ENCODE peak calls at places on chromosomes 1 and 21, in four cellular contexts. K is K562, D is WTC11, P is HepG2. Y is an unnamed sample.

GRCh38 chr1:85091647-85092295 is 43.5 kb upstream of the MCOLN3 start:
- DNase-seq in K (no peak), D (no peak), P (no peak), Y (no peak)

GRCh38 chr1:212488436-212489283 is 55.9 kb downstream of the NENF start:
- DNase-seq in P (peak), K (no peak), D (no peak), Y (no peak)

GRCh38 chr21:32748529-32748928 is 20.7 kb upstream of the SYNJ1 start:
- DNase-seq in D (no peak), K (no peak), P (peak), Y (no peak)

GRCh38 chr1:79874289-79874688 is 867.8 kb upstream of the ADGRL4 start:
- DNase-seq in D (no peak), K (no peak), P (no peak), Y (no peak)

GRCh38 chr1:12112711-12113161 is 49.6 kb downstream of the TNFRSF8 start:
- DNase-seq in P (no peak), K (no peak), D (no peak), Y (no peak)

GRCh38 chr1:178541829-178542553 is 29.1 kb downstream of the TEX35 start:
- DNase-seq in D (peak), K (peak), P (peak), Y (peak)

GRCh38 chr1:15803380-15803779 is 4.1 kb downstream of the UQCRHL start:
- DNase-seq in K (peak), D (peak), P (peak), Y (peak)

GRCh38 chr21:17818158-17819113 is 720 bp downstream of the C21orf91 start:
- DNase-seq in K (no peak), P (peak), D (peak), Y (peak)

GRCh38 chr1:200108659-200109058 is 81.1 kb downstream of the NR5A2 start:
- DNase-seq in K (no peak), D (no peak), P (no peak), Y (no peak)

GRCh38 chr1:200367841-200368534 is 41.8 kb downstream of the ZNF281 start:
- DNase-seq in D (no peak), K (no peak), P (no peak), Y (no peak)

GRCh38 chr1:5514519-5515183 is 477.6 kb downstream of the NPHP4 start:
- DNase-seq in D (peak), P (peak), K (peak), Y (peak)

GRCh38 chr21:35342440-35342839 is 293.3 kb upstream of the RUNX1 start:
- DNase-seq in D (no peak), P (no peak), K (no peak), Y (no peak)

GRCh38 chr1:161082996-161083742 is 6.2 kb downstream of the NECTIN4 start:
- DNase-seq in P (peak), D (no peak), K (peak), Y (peak)

GRCh38 chr1:117527566-117528102 is 78.2 kb upstream of the TENT5C start:
- DNase-seq in P (no peak), K (no peak), D (no peak), Y (no peak)

GRCh38 chr21:33685613-33686197 is 43.4 kb downstream of the ITSN1 start:
- DNase-seq in D (no peak), P (peak), K (no peak), Y (no peak)

GRCh38 chr1:45334308-45335245 is 5.4 kb upstream of the TOE1 start:
- DNase-seq in P (no peak), D (peak), K (no peak), Y (no peak)

GRCh38 chr1:12424150-12424549 is 193.9 kb downstream of the DHRS3 start:
- DNase-seq in D (no peak), K (no peak), P (no peak), Y (no peak)

GRCh38 chr1:116066868-116067563 is 44.2 kb upstream of the MAB21L3 start:
- DNase-seq in K (no peak), P (no peak), D (no peak), Y (no peak)

GRCh38 chr1:202966006-202966904 is 802 bp downstream of the CYB5R1 start:
- DNase-seq in P (no peak), D (no peak), K (no peak), Y (no peak)

GRCh38 chr1:36576118-36576517 is 93.4 kb upstream of the CSF3R start:
- DNase-seq in D (peak), K (peak), P (peak), Y (peak)

GRCh38 chr21:20617130-20617529 is 381.1 kb upstream of the NCAM2 start:
- DNase-seq in K (no peak), D (no peak), P (no peak), Y (no peak)

GRCh38 chr1:3759800-3760199 is 7.5 kb downstream of the CCDC27 start:
- DNase-seq in K (no peak), P (no peak), D (no peak), Y (no peak)

GRCh38 chr1:16615253-16616252 is 2.2 kb upstream of the NBPF1 start:
- DNase-seq in D (peak), K (peak), P (no peak), Y (no peak)

GRCh38 chr1:228016181-228016510 is 9.3 kb downstream of the WNT3A start:
- DNase-seq in K (no peak), D (no peak), P (no peak), Y (no peak)

DNA sequence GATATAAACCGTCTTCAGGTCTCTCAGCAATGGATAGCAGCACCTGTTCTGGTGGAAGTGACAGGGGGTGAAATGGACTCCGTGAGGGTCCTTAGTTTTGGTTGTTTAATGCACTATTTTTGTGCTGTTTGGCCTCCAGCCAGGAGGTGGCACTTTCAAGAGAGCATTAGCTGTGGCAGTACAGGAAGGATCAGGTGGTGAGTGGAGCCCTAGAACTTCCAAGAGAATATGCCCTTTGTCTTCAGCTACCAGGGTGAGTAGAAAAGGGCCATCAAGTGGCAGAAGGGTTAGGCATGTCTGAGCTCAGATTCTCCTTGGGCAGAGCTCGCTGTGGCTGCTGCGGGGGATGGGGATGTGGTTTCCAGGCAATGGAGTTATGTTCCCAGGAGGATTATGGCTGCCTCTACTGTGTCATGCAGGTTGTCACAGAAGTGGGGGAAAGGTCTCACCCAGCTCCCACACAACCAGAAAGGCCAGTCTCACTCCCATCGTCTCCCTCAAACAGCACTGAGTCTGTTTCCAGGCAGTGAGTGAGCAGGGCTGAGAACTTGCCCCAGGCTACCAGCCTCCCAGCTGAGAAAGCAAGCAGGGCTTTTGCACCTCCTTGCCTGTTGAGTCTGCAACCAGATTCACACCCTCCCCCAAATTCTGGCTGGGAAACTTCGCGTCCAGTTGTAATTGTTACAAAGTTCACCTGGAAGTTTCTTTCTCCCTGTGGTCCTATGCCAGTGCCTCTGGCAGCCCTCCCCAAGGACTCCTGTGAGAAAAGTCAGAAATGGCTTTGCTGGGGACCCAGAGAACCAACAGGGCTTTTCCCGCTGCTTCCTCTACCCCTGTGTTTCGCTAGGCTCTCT is 39.1 kb upstream of the TTLL7 start:
- DNase-seq in K (no peak), D (no peak), P (peak), Y (no peak)
- TF ChIP-seq ELF4 in K (no peak), D (no peak), P (no peak), Y (no peak)

DNA sequence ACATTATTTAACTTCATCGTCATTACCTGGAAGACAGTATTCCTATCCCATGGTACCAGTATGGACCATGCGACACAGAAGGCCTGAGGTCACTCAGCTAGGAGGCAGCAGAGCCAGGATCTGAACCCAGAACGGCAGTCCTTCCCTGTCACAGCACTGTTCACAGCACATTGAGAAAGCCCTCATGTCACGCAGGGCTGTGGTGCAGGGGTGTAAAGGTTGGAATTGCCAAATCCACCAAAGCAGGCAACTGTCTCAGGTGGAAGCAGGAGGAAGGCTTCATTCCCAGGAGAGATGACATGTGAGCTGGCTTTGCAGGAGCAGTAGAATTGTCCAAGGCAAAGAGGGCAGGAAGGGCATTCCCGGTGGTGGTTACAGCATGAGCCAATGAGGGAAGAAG is 9.9 kb upstream of the TTC22 start:
- DNase-seq in K (no peak), P (no peak), D (no peak), Y (no peak)
- TF ChIP-seq ELF4 in K (no peak), P (no peak), D (no peak), Y (no peak)

DNA sequence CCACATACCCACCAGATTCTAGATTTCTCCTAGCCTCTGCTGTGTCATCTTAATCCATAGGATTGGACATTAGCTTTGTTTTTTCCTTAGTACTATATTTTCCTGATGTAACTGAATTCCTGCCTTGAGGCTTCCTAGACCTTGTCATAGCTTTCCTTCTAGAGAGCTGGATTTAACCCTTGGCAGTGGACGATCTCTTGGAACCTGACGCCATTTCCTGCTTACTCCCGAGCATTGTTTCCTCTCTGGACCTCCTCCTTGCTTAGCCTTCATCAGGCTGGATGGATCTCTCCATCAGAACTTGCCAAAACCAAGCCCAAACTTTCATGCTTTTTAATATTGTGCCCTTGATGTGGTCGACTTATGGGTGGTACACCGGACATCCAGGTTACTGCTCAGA is 1.5 kb downstream of the APOBEC4 start:
- DNase-seq in D (no peak), K (no peak), P (no peak), Y (no peak)
- TF ChIP-seq ELF4 in D (no peak), K (no peak), P (no peak), Y (no peak)

GRCh38 chr1:231499148-231499763 is 29.2 kb upstream of the TSNAX start:
- DNase-seq in K (no peak), D (no peak), P (no peak), Y (no peak)
- TF ChIP-seq ELF4 in K (no peak), D (no peak), P (no peak), Y (no peak)

GRCh38 chr1:112546076-112546475 is 37.3 kb downstream of the WNT2B start:
- DNase-seq in K (no peak), D (no peak), P (no peak), Y (no peak)
- TF ChIP-seq ELF4 in K (no peak), D (no peak), P (no peak), Y (no peak)

DNA sequence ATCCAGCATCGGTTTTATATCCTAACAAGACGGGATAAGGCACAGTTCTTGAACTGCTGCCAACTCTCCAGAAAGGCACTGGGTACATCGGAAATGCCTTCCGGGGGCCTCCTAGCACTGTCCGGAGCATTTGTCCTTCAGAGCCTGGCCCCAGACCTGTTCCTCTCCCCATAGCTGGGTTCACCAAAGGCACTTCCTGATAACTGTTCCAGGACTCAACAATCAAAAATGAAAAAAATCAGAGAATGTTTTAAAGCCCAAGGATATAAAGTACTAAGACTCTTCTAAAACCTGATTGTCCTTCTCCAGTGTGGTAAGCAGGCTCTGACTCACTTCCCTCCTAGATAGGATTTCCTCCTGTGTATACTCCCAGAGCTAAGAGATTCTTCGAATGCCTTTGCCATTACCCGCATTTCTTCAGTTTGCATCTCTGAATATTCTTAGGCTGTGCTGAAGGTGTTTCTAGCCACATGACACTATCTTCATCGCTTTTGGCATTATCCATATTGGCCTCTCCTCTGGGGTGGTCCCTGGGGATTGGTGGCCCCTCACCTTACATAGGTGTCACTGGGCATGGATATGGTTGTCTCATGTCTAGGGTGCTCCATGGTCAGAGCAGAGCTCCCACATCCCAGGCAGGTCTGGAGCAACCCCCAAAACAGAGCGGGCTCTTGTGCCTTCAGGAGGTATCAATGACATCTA is 112.9 kb downstream of the ZBTB18 start:
- DNase-seq in K (no peak), D (no peak), P (no peak), Y (no peak)
- TF ChIP-seq ELF4 in K (no peak), D (no peak), P (no peak), Y (no peak)

DNA sequence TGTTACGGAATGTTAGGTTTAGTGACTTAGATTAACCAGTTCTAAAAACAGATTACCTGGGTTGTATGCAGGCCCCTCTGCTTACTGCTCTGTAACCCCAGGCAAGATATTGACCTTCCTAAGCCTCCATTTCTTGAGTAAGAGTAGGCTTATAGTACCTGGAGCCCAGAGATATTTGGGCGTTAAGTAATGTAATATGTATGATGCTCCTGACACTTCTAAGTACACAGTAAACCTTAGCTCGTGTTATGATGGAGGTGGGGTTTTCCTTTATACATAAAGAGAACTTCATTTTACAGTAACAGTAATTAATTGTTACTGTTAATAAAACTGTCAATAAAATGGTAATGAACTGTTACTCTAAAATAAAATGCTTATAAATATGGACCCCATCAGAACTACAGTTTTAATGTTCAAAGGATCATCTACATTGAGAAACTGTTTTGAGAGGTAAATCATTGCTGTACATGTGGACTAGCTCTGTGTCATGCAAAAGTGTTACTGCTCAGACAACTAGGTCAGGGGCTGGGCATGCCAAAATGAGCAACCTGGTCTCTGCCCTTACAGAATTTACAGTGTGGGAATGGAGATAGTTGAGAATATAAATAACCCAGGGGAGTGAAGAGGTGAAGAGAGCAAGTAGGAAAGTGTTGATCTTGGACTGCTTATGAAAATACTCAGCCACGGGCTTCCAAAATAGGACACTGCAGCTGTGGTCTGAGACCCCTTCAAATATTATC is 26.6 kb downstream of the LRRC8C start:
- DNase-seq in D (no peak), P (no peak), K (no peak), Y (no peak)
- TF ChIP-seq ELF4 in D (no peak), P (no peak), K (no peak), Y (no peak)

DNA sequence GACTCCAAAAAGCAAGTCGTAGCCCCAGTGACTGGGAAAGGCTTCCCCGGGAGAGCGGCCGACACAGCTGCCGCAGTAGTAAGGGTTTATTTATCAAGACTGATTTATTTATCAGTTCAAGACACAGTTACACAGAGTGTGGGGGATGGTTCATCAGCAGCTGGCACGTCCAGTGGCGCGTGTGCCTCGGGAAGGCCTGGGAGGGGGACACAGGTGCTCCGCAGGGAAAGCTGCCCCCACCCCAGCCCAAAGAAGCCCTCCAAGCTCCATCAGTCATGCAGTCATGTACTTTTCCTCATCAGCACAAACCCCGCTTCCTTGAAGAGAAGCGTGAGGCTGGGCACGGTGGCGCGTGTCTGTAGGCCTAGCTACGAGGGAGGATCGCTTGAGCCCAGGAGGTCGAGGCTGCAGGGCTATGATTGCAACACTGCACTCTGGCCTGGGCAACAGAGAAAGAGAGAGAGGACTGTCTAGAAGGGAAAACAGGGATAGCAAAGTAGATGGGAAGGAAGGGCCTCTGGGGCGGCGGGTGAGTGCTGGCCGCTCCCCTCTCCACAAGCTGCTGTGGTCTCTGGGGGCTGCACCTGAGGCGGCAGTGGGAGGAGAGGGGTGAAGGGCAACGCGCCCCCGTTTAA is 53.2 kb downstream of the PRKCZ start:
- DNase-seq in P (peak), D (no peak), K (no peak), Y (no peak)
- TF ChIP-seq ELF4 in P (no peak), D (no peak), K (no peak), Y (no peak)